ENCODE peak calls at places on chromosomes 4 and X, in six cellular contexts. A, G, J, B, Z and S are unnamed samples.

GRCh38 chr4:17662694-17663093 is 48.3 kb downstream of the MED28 start:
- DNase-seq in A (no peak), G (peak), J (no peak), B (no peak), Z (no peak), S (peak)

GRCh38 chr4:124722069-124722468 is 9.5 kb upstream of the ANKRD50 start:
- DNase-seq in A (no peak), G (no peak), J (no peak), B (no peak), Z (no peak), S (peak)

GRCh38 chr4:48801739-48802138 is 21.7 kb upstream of the FRYL start:
- DNase-seq in A (no peak), G (peak), J (no peak), B (no peak), Z (no peak), S (no peak)

GRCh38 chr4:139676913-139677585 is 11.4 kb downstream of the MGST2 start:
- DNase-seq in A (no peak), G (no peak), J (no peak), B (no peak), Z (no peak), S (no peak)

GRCh38 chr4:154741877-154742851 is 1.6 kb upstream of the LRAT start:
- DNase-seq in A (no peak), G (no peak), J (no peak), B (no peak), Z (no peak), S (no peak)

GRCh38 chrX:24870143-24870542 is 145.6 kb downstream of the ARX start:
- DNase-seq in A (no peak), G (no peak), J (no peak), B (no peak), Z (no peak), S (peak)

GRCh38 chr4:185834088-185834487 is 22.1 kb upstream of the SORBS2 start:
- DNase-seq in A (no peak), G (no peak), J (no peak), B (no peak), Z (no peak), S (no peak)

GRCh38 chr4:181745933-181746627 is 497.1 kb upstream of the TENM3 start:
- DNase-seq in A (no peak), G (no peak), J (no peak), B (no peak), Z (no peak), S (no peak)

GRCh38 chr4:165398570-165398969 is 19.8 kb downstream of the CPE start:
- DNase-seq in A (no peak), G (no peak), J (no peak), B (no peak), Z (no peak), S (peak)

GRCh38 chr4:168630445-168631187 is 133.8 kb downstream of the PALLD start:
- DNase-seq in A (no peak), G (peak), J (no peak), B (no peak), Z (peak), S (peak)

GRCh38 chrX:110049096-110049495 is 46.2 kb downstream of the TMEM164 start:
- DNase-seq in A (no peak), G (no peak), J (no peak), B (no peak), Z (no peak), S (no peak)

GRCh38 chr4:110618091-110619000 is 4.5 kb downstream of the PITX2 start:
- DNase-seq in A (no peak), G (no peak), J (no peak), B (no peak), Z (no peak), S (no peak)

GRCh38 chrX:71102292-71102691 is 4.2 kb downstream of the CXorf65 start:
- DNase-seq in A (no peak), G (no peak), J (no peak), B (no peak), Z (no peak), S (no peak)

GRCh38 chr4:107837298-107837697 is 12.6 kb downstream of the SGMS2 start:
- DNase-seq in A (no peak), G (no peak), J (no peak), B (no peak), Z (no peak), S (no peak)

GRCh38 chr4:10079951-10080873 is 36.4 kb downstream of the WDR1 start:
- DNase-seq in A (peak), G (no peak), J (no peak), B (peak), Z (no peak), S (no peak)

GRCh38 chr4:154399259-154399974 is 92.2 kb downstream of the DCHS2 start:
- DNase-seq in A (no peak), G (peak), J (no peak), B (no peak), Z (peak), S (peak)

GRCh38 chrX:81054904-81055303 is 146.8 kb downstream of the HMGN5 start:
- DNase-seq in A (no peak), G (no peak), J (no peak), B (no peak), Z (no peak), S (no peak)

GRCh38 chrX:50066318-50066937 is 134.4 kb downstream of the AKAP4 start:
- DNase-seq in A (no peak), G (no peak), J (no peak), B (no peak), Z (no peak), S (no peak)

GRCh38 chr4:18938343-18939109 is 917.0 kb upstream of the LCORL start:
- DNase-seq in A (no peak), G (no peak), J (no peak), B (no peak), Z (no peak), S (no peak)

GRCh38 chrX:23692166-23692565 is 24.9 kb downstream of the PRDX4 start:
- DNase-seq in A (no peak), G (no peak), J (no peak), B (no peak), Z (no peak), S (no peak)

GRCh38 chrX:124938715-124939114 is 381.0 kb upstream of the TEX13C start:
- DNase-seq in A (no peak), G (no peak), J (no peak), B (no peak), Z (no peak), S (no peak)

GRCh38 chrX:6849711-6850415 is 297.6 kb upstream of the STS start:
- DNase-seq in A (no peak), G (no peak), J (no peak), B (no peak), Z (peak), S (peak)

GRCh38 chr4:163598028-163598427 is 103.5 kb downstream of the TMA16 start:
- DNase-seq in A (no peak), G (no peak), J (no peak), B (no peak), Z (no peak), S (no peak)

GRCh38 chrX:138504254-138504653 is 207.3 kb downstream of the FGF13 start:
- DNase-seq in A (no peak), G (no peak), J (no peak), B (no peak), Z (no peak), S (no peak)

GRCh38 chrX:153490217-153490616 is 4.6 kb upstream of the BGN start:
- DNase-seq in A (no peak), G (no peak), J (no peak), B (no peak), Z (no peak), S (no peak)

GRCh38 chr4:141131738-141132688 is 1.3 kb downstream of the RNF150 start:
- DNase-seq in A (no peak), G (peak), J (no peak), B (peak), Z (peak), S (peak)

GRCh38 chr4:158871050-158871724 is 102.4 kb downstream of the FNIP2 start:
- DNase-seq in A (no peak), G (no peak), J (no peak), B (no peak), Z (no peak), S (no peak)

GRCh38 chr4:5638316-5638715 is 70.0 kb downstream of the EVC2 start:
- DNase-seq in A (no peak), G (peak), J (no peak), B (no peak), Z (peak), S (peak)

GRCh38 chr4:15423285-15423711 is 4.5 kb upstream of the C1QTNF7 start:
- DNase-seq in A (no peak), G (no peak), J (peak), B (no peak), Z (no peak), S (no peak)

GRCh38 chr4:6475492-6476020 is 3.1 kb upstream of the PPP2R2C start:
- DNase-seq in A (no peak), G (no peak), J (no peak), B (peak), Z (no peak), S (no peak)

GRCh38 chr4:3571921-3572320 is 39.7 kb upstream of the LRPAP1 start:
- DNase-seq in A (no peak), G (no peak), J (no peak), B (no peak), Z (no peak), S (no peak)

GRCh38 chrX:110204986-110205385 is 112.9 kb downstream of the AMMECR1 start:
- DNase-seq in A (no peak), G (no peak), J (no peak), B (no peak), Z (peak), S (peak)

GRCh38 chrX:3312109-3312508 is 34.3 kb downstream of the MXRA5 start:
- DNase-seq in A (no peak), G (no peak), J (no peak), B (no peak), Z (no peak), S (no peak)